ENCODE peak calls at places on chromosomes 11 and 22, in four cellular contexts. X is HepG2, D is K562, R is GM12878. E is an unnamed sample.

GRCh38 chr11:31487848-31488247 is 21.6 kb downstream of the IMMP1L start:
- DNase-seq in X (peak; percentile 53), D (peak; percentile 12), R (no peak), E (peak; percentile 8)

GRCh38 chr11:10455637-10456487 is 798 bp downstream of the AMPD3 start:
- DNase-seq in X (peak; percentile 25), D (peak; percentile 63), R (peak; percentile 43), E (peak; percentile 78)

GRCh38 chr11:93370260-93370659 is 39.7 kb downstream of the DEUP1 start:
- DNase-seq in X (no peak), D (no peak), R (no peak), E (no peak)

GRCh38 chr11:106917973-106918372 is 100.3 kb downstream of the GUCY1A2 start:
- DNase-seq in X (peak; percentile 1), D (peak; percentile 44), R (no peak), E (peak; percentile 23)

GRCh38 chr22:49255741-49256318 is 571.8 kb downstream of the BRD1 start:
- DNase-seq in X (no peak), D (no peak), R (no peak), E (no peak)

GRCh38 chr11:71182791-71183556 is 69.4 kb downstream of the SHANK2 start:
- DNase-seq in X (no peak), D (no peak), R (no peak), E (no peak)

GRCh38 chr11:47348859-47349258 is 3.6 kb downstream of the MYBPC3 start:
- DNase-seq in X (peak; percentile 53), D (no peak), R (no peak), E (peak; percentile 65)

GRCh38 chr22:41976070-41976901 is 7.0 kb downstream of the SEPTIN3 start:
- DNase-seq in X (no peak), D (peak; percentile 72), R (no peak), E (peak; percentile 84)

GRCh38 chr22:23110190-23110921 is 31.4 kb downstream of the RSPH14 start:
- DNase-seq in X (no peak), D (peak; percentile 65), R (no peak), E (peak; percentile 73)

GRCh38 chr11:67282155-67282875 is 6.8 kb upstream of the ANKRD13D start:
- DNase-seq in X (no peak), D (no peak), R (no peak), E (no peak)

GRCh38 chr22:35601743-35602633 is 15.1 kb downstream of the MB start:
- DNase-seq in X (no peak), D (no peak), R (no peak), E (no peak)

GRCh38 chr11:80280737-80281136 is 839.9 kb upstream of the TENM4 start:
- DNase-seq in X (no peak), D (no peak), R (no peak), E (no peak)

GRCh38 chr22:34113381-34113780 is 193.1 kb upstream of the LARGE1 start:
- DNase-seq in X (no peak), D (no peak), R (no peak), E (no peak)

GRCh38 chr22:34115722-34116121 is 195.4 kb upstream of the LARGE1 start:
- DNase-seq in X (no peak), D (no peak), R (no peak), E (no peak)

GRCh38 chr22:34116126-34116525 is 195.8 kb upstream of the LARGE1 start:
- DNase-seq in X (no peak), D (no peak), R (no peak), E (no peak)

GRCh38 chr22:34108168-34108567 is 187.9 kb upstream of the LARGE1 start:
- DNase-seq in X (no peak), D (no peak), R (no peak), E (no peak)

GRCh38 chr22:34111210-34111824 is 191.0 kb upstream of the LARGE1 start:
- DNase-seq in X (peak; percentile 22), D (peak; percentile 23), R (no peak), E (peak; percentile 48)
- TF ChIP-seq NFIC in X (no peak), D (no peak), R (no peak), E (no peak)

GRCh38 chr11:64743591-64744543 is at the start of gene RASGRP2:
- DNase-seq in X (peak; percentile 28), D (peak; percentile 74), R (no peak), E (peak; percentile 84)
- TF ChIP-seq POLR2AphosphoS5 in X (no peak), D (no peak), R (no peak), E (no peak)

GRCh38 chr11:68913188-68913587 is 9.5 kb downstream of the IGHMBP2 start:
- DNase-seq in X (no peak), D (no peak), R (no peak), E (no peak)

GRCh38 chr11:68908273-68908672 is 4.6 kb downstream of the IGHMBP2 start:
- DNase-seq in X (no peak), D (no peak), R (no peak), E (no peak)

GRCh38 chr11:68914761-68915160 is 11.1 kb downstream of the IGHMBP2 start:
- DNase-seq in X (no peak), D (no peak), R (no peak), E (no peak)

GRCh38 chr11:68911731-68912130 is 8.0 kb downstream of the IGHMBP2 start:
- DNase-seq in X (no peak), D (no peak), R (no peak), E (no peak)

DNA sequence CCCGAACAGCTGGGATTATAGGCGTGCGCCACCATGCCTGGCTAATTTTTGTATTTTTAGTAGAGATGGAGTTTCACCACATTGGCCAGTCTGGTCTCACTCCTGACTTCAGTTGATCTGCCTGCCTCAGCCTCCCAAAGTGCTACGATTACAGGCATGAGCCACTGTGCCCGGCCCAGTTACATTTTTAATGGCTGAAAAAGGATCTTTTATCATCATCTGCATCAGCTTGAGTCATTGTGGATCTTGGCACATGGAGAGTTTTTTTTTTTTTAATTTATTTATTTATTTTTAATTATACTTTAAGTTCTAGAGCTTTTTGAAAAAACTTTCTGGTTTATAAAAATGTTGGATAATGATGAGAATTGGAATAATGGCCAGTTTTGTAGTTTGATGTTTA is 8.6 kb downstream of the IGHMBP2 start:
- DNase-seq in X (no peak), D (no peak), R (no peak), E (no peak)
- TF ChIP-seq TAF1 in X (no peak), D (no peak), R (no peak), E (no peak)

DNA sequence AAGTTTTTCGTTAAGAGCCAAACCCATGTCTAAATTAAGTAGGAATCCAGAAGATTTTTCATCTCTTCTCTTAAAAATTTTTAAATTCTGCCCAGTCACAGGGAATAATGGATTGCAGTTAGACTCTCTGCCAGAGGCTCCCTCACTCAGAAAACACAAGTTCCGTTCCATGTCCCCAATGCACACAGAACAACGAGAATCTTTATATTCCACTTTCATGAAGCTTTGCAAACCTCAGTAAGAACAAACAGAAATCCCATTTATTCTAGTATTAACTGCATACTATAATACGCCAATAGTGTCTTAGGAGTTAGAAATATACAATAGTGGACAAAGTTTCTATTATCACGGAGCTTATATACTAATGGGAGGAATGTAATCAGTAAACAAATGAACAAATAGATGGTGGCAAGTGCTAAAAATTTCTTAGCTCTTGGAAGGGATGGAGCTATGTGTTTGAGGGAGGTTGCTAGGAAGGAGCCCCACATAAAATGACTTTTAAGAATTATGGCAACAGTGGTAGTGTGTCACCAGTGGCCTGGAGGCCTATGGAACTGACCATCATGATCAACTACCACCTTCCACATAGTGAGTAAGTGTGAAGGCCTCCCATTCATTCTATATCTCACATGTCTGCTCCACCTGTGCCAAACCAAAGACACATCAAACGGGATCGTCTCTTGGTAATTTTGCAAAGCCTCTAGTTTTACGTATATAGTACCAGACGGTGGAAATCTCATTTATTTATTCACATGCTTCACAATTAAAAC is 24.9 kb downstream of the PICALM start:
- DNase-seq in X (no peak), D (no peak), R (no peak), E (no peak)
- TF ChIP-seq NFIC in X (no peak), D (no peak), R (no peak), E (no peak)